ENCODE peak calls at places on chromosome 14, in ten cellular contexts. C is PC-9, G is upper lobe of right lung, M is NT2/D1, R is OCI-LY7, Z is transverse colon, D is A549, Q is ovary, X is PC-3, H is neural progenitor cell. Y is an unnamed sample. For H3K4me1, the result is how much of the 10 kb centered on the place peaks cover.

GRCh38 chr14:64549805-64550538 is at the start of gene PPP1R36:
- DNase-seq in D (no peak), H (peak), C (no peak), Z (peak), G (peak), M (no peak), Q (no peak), R (no peak), X (no peak), Y (peak)

GRCh38 chr14:68593806-68594536 is 198.9 kb downstream of the ZFP36L1 start:
- DNase-seq in X (no peak), C (no peak), Q (no peak), M (peak), G (peak), Z (no peak), R (peak), D (no peak), H (peak), Y (no peak)

GRCh38 chr14:64463198-64463597 is 2.1 kb upstream of the AKAP5 start:
- DNase-seq in Q (no peak), M (no peak), D (no peak), X (no peak), H (no peak), G (no peak), Z (no peak), C (no peak), R (peak), Y (no peak)

GRCh38 chr14:46580941-46581671 is 70.5 kb downstream of the RPL10L start:
- DNase-seq in D (no peak), H (peak), R (peak), Q (no peak), Z (peak), G (no peak), C (no peak), X (peak), M (peak), Y (no peak)

GRCh38 chr14:57495409-57495808 is 1.8 kb upstream of the CCDC198 start:
- DNase-seq in D (no peak), G (no peak), H (no peak), R (no peak), M (no peak), Q (no peak), Z (no peak), X (no peak), C (no peak), Y (no peak)

GRCh38 chr14:32010561-32011188 is 66.4 kb upstream of the ARHGAP5 start:
- DNase-seq in R (no peak), M (no peak), G (no peak), X (peak), Z (no peak), H (no peak), Q (no peak), D (peak), C (peak), Y (no peak)

GRCh38 chr14:74973003-74973614 is 17.7 kb upstream of the PGF start:
- DNase-seq in G (peak), C (no peak), H (no peak), R (peak), D (no peak), Q (no peak), M (no peak), Z (peak), X (no peak), Y (no peak)

GRCh38 chr14:61925043-61925442 is 162.8 kb downstream of the SNAPC1 start:
- DNase-seq in M (no peak), Z (no peak), Q (no peak), X (peak), C (no peak), R (peak), G (no peak), H (peak), D (no peak), Y (peak)

GRCh38 chr14:99480856-99481744 is at the start of the genes CCNK and SETD3:
- DNase-seq in X (peak), Z (peak), H (peak), Q (peak), C (peak), G (peak), R (peak), M (peak), D (peak), Y (peak)

GRCh38 chr14:98993818-98994217 is 278.2 kb downstream of the BCL11B start:
- DNase-seq in H (no peak), R (no peak), Z (no peak), X (no peak), D (no peak), G (no peak), M (no peak), C (no peak), Q (no peak), Y (no peak)

GRCh38 chr14:39122330-39123138 is 8.4 kb downstream of the GEMIN2 start:
- DNase-seq in D (no peak), Q (no peak), Z (no peak), M (no peak), R (no peak), H (no peak), C (no peak), X (no peak), G (no peak), Y (no peak)

GRCh38 chr14:100696590-100696989 is 30.1 kb upstream of the DLK1 start:
- DNase-seq in G (no peak), R (no peak), H (no peak), Q (no peak), Z (no peak), C (no peak), X (no peak), D (no peak), M (no peak), Y (no peak)

GRCh38 chr14:98176910-98177309 is 1095.1 kb downstream of the BCL11B start:
- DNase-seq in H (no peak), Q (no peak), M (no peak), D (no peak), Z (no peak), G (no peak), X (no peak), R (no peak), C (no peak), Y (no peak)

GRCh38 chr14:22379727-22380126 is 209.3 kb downstream of the DAD1 start:
- DNase-seq in M (no peak), Q (no peak), X (peak), Z (no peak), H (no peak), C (no peak), R (no peak), D (no peak), G (no peak), Y (no peak)

GRCh38 chr14:67515386-67516079 is 17.6 kb upstream of the PLEKHH1 start:
- DNase-seq in M (no peak), Q (no peak), X (peak), R (peak), D (peak), C (no peak), H (no peak), Z (no peak), G (peak), Y (no peak)

GRCh38 chr14:26157517-26157916 is 440.3 kb downstream of the NOVA1 start:
- DNase-seq in H (no peak), C (no peak), Q (no peak), M (no peak), D (no peak), R (no peak), Z (no peak), X (no peak), G (no peak), Y (no peak)

GRCh38 chr14:28407931-28408330 is 358.7 kb upstream of the FOXG1 start:
- DNase-seq in Q (no peak), Z (no peak), M (no peak), R (no peak), X (no peak), C (no peak), H (no peak), G (no peak), D (no peak), Y (no peak)

GRCh38 chr14:101478096-101478495 is 83.2 kb upstream of the DIO3 start:
- DNase-seq in Q (peak), G (peak), X (no peak), Z (no peak), H (no peak), R (no peak), M (no peak), C (no peak), D (no peak), Y (no peak)

GRCh38 chr14:76639606-76640272 is 121.5 kb upstream of the VASH1 start:
- DNase-seq in H (no peak), X (no peak), D (no peak), Q (no peak), G (no peak), C (no peak), M (no peak), R (no peak), Z (no peak), Y (no peak)

GRCh38 chr14:104753528-104754212 is 723 bp downstream of the SIVA1 start:
- DNase-seq in Z (peak), M (no peak), R (peak), X (peak), D (no peak), G (no peak), Q (no peak), H (peak), C (no peak), Y (no peak)

GRCh38 chr14:98292191-98292590 is 979.8 kb downstream of the BCL11B start:
- DNase-seq in M (no peak), D (no peak), Q (no peak), Z (no peak), R (no peak), H (no peak), X (no peak), G (no peak), C (no peak), Y (no peak)

GRCh38 chr14:70009961-70010360 is 130.7 kb downstream of the SMOC1 start:
- DNase-seq in D (no peak), C (no peak), X (no peak), H (no peak), Z (no peak), Q (no peak), G (no peak), R (no peak), M (no peak), Y (no peak)

GRCh38 chr14:75885829-75886228 is 96.0 kb downstream of the TGFB3 start:
- DNase-seq in Z (no peak), H (no peak), C (peak), X (no peak), M (no peak), D (no peak), R (no peak), G (no peak), Q (no peak), Y (no peak)

GRCh38 chr14:85817430-85817829 is 287.5 kb downstream of the FLRT2 start:
- DNase-seq in D (no peak), X (no peak), R (no peak), H (no peak), G (no peak), Q (no peak), C (no peak), M (no peak), Z (no peak), Y (no peak)

GRCh38 chr14:69573205-69573840 is 1.3 kb downstream of the CCDC177 start:
- DNase-seq in D (no peak), R (no peak), G (peak), C (no peak), Z (no peak), Q (no peak), X (no peak), M (no peak), H (no peak), Y (no peak)

GRCh38 chr14:84152452-84152851 is 1377.5 kb upstream of the FLRT2 start:
- DNase-seq in G (no peak), C (no peak), R (no peak), Z (no peak), D (no peak), M (no peak), Q (no peak), H (no peak), X (no peak), Y (no peak)

GRCh38 chr14:23494223-23494622 is 24.7 kb downstream of the NGDN start:
- DNase-seq in R (no peak), D (no peak), X (no peak), C (no peak), H (peak), Z (no peak), Q (peak), G (no peak), M (peak), Y (no peak)

GRCh38 chr14:42149609-42150261 is 543.1 kb downstream of the LRFN5 start:
- DNase-seq in H (no peak), M (no peak), X (no peak), D (no peak), C (no peak), Q (no peak), Z (no peak), R (no peak), G (no peak), Y (no peak)

GRCh38 chr14:76056128-76056527 is 70.6 kb downstream of the IFT43 start:
- DNase-seq in M (peak), Q (no peak), G (no peak), Z (no peak), X (peak), D (peak), H (no peak), C (no peak), R (peak), Y (no peak)

GRCh38 chr14:31080060-31080459 is 53.9 kb upstream of the STRN3 start:
- DNase-seq in Q (no peak), G (no peak), R (no peak), Z (no peak), C (peak), D (no peak), M (no peak), X (peak), H (no peak), Y (no peak)

GRCh38 chr14:22095845-22096510 is 422.4 kb upstream of the OR4E1 start:
- DNase-seq in R (no peak), D (no peak), M (no peak), Z (no peak), C (no peak), Q (no peak), G (no peak), H (no peak), X (no peak), Y (peak)

GRCh38 chr14:95811813-95812212 is 64.8 kb upstream of the TUNAR start:
- DNase-seq in H (no peak), M (no peak), X (no peak), G (no peak), R (no peak), Q (no peak), C (no peak), D (no peak), Z (no peak), Y (no peak)

GRCh38 chr14:99574099-99574880 is 29.7 kb downstream of the CCDC85C start:
- DNase-seq in R (no peak), G (no peak), D (no peak), Q (peak), X (peak), C (peak), Z (peak), M (peak), H (peak), Y (no peak)

GRCh38 chr14:56718312-56718711 is 92.0 kb downstream of the OTX2 start:
- DNase-seq in R (no peak), Q (no peak), D (no peak), H (no peak), X (no peak), M (no peak), C (no peak), G (no peak), Z (no peak), Y (no peak)

GRCh38 chr14:95038521-95039250 is 118.6 kb downstream of the DICER1 start:
- DNase-seq in Q (no peak), G (peak), M (no peak), D (no peak), Z (no peak), H (no peak), C (no peak), R (no peak), X (no peak), Y (no peak)

GRCh38 chr14:75835156-75836141 is 146.3 kb downstream of the TGFB3 start:
- DNase-seq in M (no peak), R (no peak), G (no peak), X (no peak), C (no peak), D (no peak), H (no peak), Z (no peak), Q (no peak), Y (no peak)

GRCh38 chr14:67265131-67265530 is 23.9 kb downstream of the PALS1 start:
- DNase-seq in C (no peak), D (no peak), M (no peak), Q (no peak), H (no peak), Z (no peak), R (no peak), G (no peak), X (peak), Y (no peak)

GRCh38 chr14:105855893-105856675 is 329.7 kb downstream of the TMEM121 start:
- DNase-seq in C (no peak), H (no peak), X (no peak), Z (peak), Q (no peak), G (peak), D (no peak), R (peak), M (no peak), Y (no peak)

GRCh38 chr14:105855246-105855892 is 329.0 kb downstream of the TMEM121 start:
- DNase-seq in G (peak), X (no peak), H (no peak), R (peak), Q (no peak), D (no peak), M (no peak), Z (no peak), C (no peak), Y (no peak)

GRCh38 chr14:105857223-105857815 is 330.9 kb downstream of the TMEM121 start:
- DNase-seq in M (no peak), C (no peak), H (no peak), X (no peak), Q (peak), G (peak), R (peak), D (no peak), Z (peak), Y (peak)

GRCh38 chr14:105857816-105858675 is 331.7 kb downstream of the TMEM121 start:
- DNase-seq in M (no peak), Q (peak), G (peak), Z (peak), X (no peak), C (no peak), D (no peak), R (peak), H (no peak), Y (no peak)

GRCh38 chr14:105856676-105857222 is 330.4 kb downstream of the TMEM121 start:
- DNase-seq in D (no peak), M (no peak), Z (peak), R (peak), G (no peak), H (no peak), X (no peak), Q (peak), C (no peak), Y (no peak)
- H3K4me1 ChIP-seq in D (under half), M (under half), Z (under half), R (under half), G (under half), H (under half), X (under half), Q (under half), C (under half), Y (under half)

GRCh38 chr14:36520601-36521525 is 831 bp upstream of the NKX2-1 start:
- DNase-seq in M (no peak), Z (peak), Q (no peak), G (peak), C (no peak), R (no peak), H (peak), D (peak), X (peak), Y (no peak)
- H3K4me3 ChIP-seq in M (no peak), Z (no peak), Q (no peak), G (peak), C (peak), R (no peak), H (peak), D (peak), X (no peak), Y (no peak)

DNA sequence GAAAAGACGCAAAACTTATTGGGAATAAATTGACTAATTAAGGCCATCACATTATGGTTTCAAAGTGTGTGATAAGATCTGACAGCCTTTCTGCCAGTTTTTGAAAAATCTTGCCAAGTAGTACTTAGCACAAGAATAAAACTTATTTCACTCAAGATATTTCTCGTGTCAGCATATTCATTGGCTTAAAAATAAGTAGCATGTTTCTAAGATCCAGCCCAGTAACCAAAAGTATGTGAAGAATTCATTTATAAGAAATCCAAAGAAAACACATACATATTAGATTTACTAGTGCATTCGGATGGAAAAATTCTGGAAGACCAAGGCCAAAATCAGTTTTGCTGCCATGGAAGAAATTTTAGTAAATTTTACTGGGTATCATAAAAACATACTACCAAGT is 1134.9 kb downstream of the GALC start:
- DNase-seq in M (no peak), H (no peak), X (no peak), G (no peak), D (no peak), R (no peak), Z (no peak), C (no peak), Q (no peak), Y (no peak)
- H3K4me1 ChIP-seq in M (under half), H (under half), X (under half), G (under half), D (under half), R (under half), Z (under half), C (under half), Q (under half), Y (under half)

DNA sequence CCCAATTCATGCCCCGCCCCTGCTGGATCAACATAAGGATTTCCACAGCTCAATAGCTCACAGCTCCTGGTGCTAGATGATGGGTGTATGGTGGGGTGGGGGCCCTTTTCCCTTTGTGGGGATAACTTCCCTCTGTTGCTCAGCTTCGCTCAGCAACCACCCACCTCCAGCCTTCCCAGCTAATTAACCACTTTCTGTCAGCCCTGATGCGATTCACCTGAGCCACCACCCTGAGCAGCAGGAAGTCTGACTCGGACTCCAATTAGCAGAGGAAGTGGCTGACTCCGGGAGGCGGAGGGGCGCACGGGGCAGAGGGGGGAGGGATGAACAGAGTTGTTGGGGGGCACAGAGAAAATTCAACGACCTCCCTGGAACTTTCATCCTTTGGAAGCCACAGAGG is 24.2 kb upstream of the CHGA start:
- DNase-seq in H (no peak), M (no peak), C (no peak), X (no peak), Z (no peak), Q (no peak), G (no peak), D (no peak), R (no peak), Y (no peak)
- H3K4me3 ChIP-seq in H (no peak), M (no peak), C (no peak), X (no peak), Z (no peak), Q (no peak), G (no peak), D (no peak), R (no peak), Y (peak)

GRCh38 chr14:55121628-55122440 is 7.2 kb upstream of the LGALS3 start:
- DNase-seq in D (no peak), H (no peak), G (no peak), Z (no peak), Q (no peak), M (no peak), C (peak), R (no peak), X (peak), Y (no peak)
- H3K4me1 ChIP-seq in D (under half), H (under half), G (half or more), Z (half or more), Q (under half), M (under half), C (half or more), R (under half), X (under half), Y (under half)

GRCh38 chr14:89574420-89574819 is 157.4 kb upstream of the FOXN3 start:
- DNase-seq in M (no peak), D (no peak), H (no peak), Q (no peak), C (no peak), Z (no peak), G (no peak), X (no peak), R (no peak), Y (no peak)
- H3K4me3 ChIP-seq in M (no peak), D (no peak), H (no peak), Q (no peak), C (no peak), Z (no peak), G (no peak), X (no peak), R (no peak), Y (no peak)

Y was measured in naive thymus-derived CD4-positive, alpha-beta T cell.